ENCODE peak calls at places on chromosomes 3 and 15, in eight cellular contexts. One of them, this sample, is unnamed.

GRCh38 chr3:119294889-119295769 is 946 bp downstream of the ARHGAP31 start:
- DNase-seq in ureter: no peak
- DNase-seq in NCI-H1105 treated with DMSO at 0.1 percent for 48 hours: peak
- DNase-seq in left cardiac atrium: peak
- DNase-seq in HT-29: peak
- DNase-seq in activated T-cell treated with anti-CD3 and anti-CD28 coated beads for 48 hours: peak
- DNase-seq in RWPE1: peak
- DNase-seq in iPS DF 19.7: no peak
- DNase-seq in this sample: no peak

GRCh38 chr15:44295909-44296420 is 7.4 kb downstream of the GOLM2 start:
- DNase-seq in iPS DF 19.7: no peak
- DNase-seq in HT-29: peak
- DNase-seq in left cardiac atrium: no peak
- DNase-seq in NCI-H1105 treated with DMSO at 0.1 percent for 48 hours: no peak
- DNase-seq in activated T-cell treated with anti-CD3 and anti-CD28 coated beads for 48 hours: no peak
- DNase-seq in ureter: no peak
- DNase-seq in RWPE1: no peak
- DNase-seq in this sample: no peak

GRCh38 chr15:57972801-57973311 is 92.7 kb downstream of the ALDH1A2 start:
- DNase-seq in activated T-cell treated with anti-CD3 and anti-CD28 coated beads for 48 hours: no peak
- DNase-seq in left cardiac atrium: no peak
- DNase-seq in iPS DF 19.7: no peak
- DNase-seq in ureter: no peak
- DNase-seq in RWPE1: no peak
- DNase-seq in NCI-H1105 treated with DMSO at 0.1 percent for 48 hours: no peak
- DNase-seq in HT-29: no peak
- DNase-seq in this sample: peak

GRCh38 chr15:85125056-85125661 is 143.5 kb downstream of the PDE8A start:
- DNase-seq in iPS DF 19.7: peak
- DNase-seq in NCI-H1105 treated with DMSO at 0.1 percent for 48 hours: no peak
- DNase-seq in ureter: no peak
- DNase-seq in left cardiac atrium: no peak
- DNase-seq in HT-29: peak
- DNase-seq in RWPE1: peak
- DNase-seq in activated T-cell treated with anti-CD3 and anti-CD28 coated beads for 48 hours: no peak
- DNase-seq in this sample: no peak

GRCh38 chr15:68427366-68427765 is 4.6 kb downstream of the ITGA11 start:
- DNase-seq in ureter: no peak
- DNase-seq in iPS DF 19.7: no peak
- DNase-seq in HT-29: no peak
- DNase-seq in RWPE1: no peak
- DNase-seq in NCI-H1105 treated with DMSO at 0.1 percent for 48 hours: no peak
- DNase-seq in activated T-cell treated with anti-CD3 and anti-CD28 coated beads for 48 hours: no peak
- DNase-seq in left cardiac atrium: no peak
- DNase-seq in this sample: no peak

GRCh38 chr3:119609301-119609700 is 11.6 kb downstream of the PLA1A start:
- DNase-seq in activated T-cell treated with anti-CD3 and anti-CD28 coated beads for 48 hours: no peak
- DNase-seq in left cardiac atrium: no peak
- DNase-seq in NCI-H1105 treated with DMSO at 0.1 percent for 48 hours: no peak
- DNase-seq in ureter: no peak
- DNase-seq in RWPE1: no peak
- DNase-seq in iPS DF 19.7: no peak
- DNase-seq in HT-29: no peak
- DNase-seq in this sample: no peak

GRCh38 chr15:66821307-66821706 is 119.3 kb downstream of the SMAD6 start:
- DNase-seq in HT-29: no peak
- DNase-seq in left cardiac atrium: no peak
- DNase-seq in iPS DF 19.7: no peak
- DNase-seq in ureter: no peak
- DNase-seq in RWPE1: no peak
- DNase-seq in NCI-H1105 treated with DMSO at 0.1 percent for 48 hours: no peak
- DNase-seq in activated T-cell treated with anti-CD3 and anti-CD28 coated beads for 48 hours: no peak
- DNase-seq in this sample: no peak

GRCh38 chr15:57158997-57159668 is 217.2 kb upstream of the CGNL1 start:
- DNase-seq in activated T-cell treated with anti-CD3 and anti-CD28 coated beads for 48 hours: no peak
- DNase-seq in left cardiac atrium: no peak
- DNase-seq in iPS DF 19.7: no peak
- DNase-seq in HT-29: no peak
- DNase-seq in NCI-H1105 treated with DMSO at 0.1 percent for 48 hours: peak
- DNase-seq in ureter: no peak
- DNase-seq in RWPE1: no peak
- DNase-seq in this sample: peak

GRCh38 chr3:67788396-67788795 is 134.0 kb upstream of the SUCLG2 start:
- DNase-seq in iPS DF 19.7: no peak
- DNase-seq in ureter: no peak
- DNase-seq in RWPE1: no peak
- DNase-seq in NCI-H1105 treated with DMSO at 0.1 percent for 48 hours: no peak
- DNase-seq in left cardiac atrium: no peak
- DNase-seq in activated T-cell treated with anti-CD3 and anti-CD28 coated beads for 48 hours: no peak
- DNase-seq in HT-29: no peak
- DNase-seq in this sample: no peak